ENCODE peak calls at places on chromosomes 2 and 18, in five cellular contexts. One of them, this sample, is unnamed.
A peak's percentile ranks its signal among the peaks of the same experiment; 100 is the strongest.

GRCh38 chr2:189698020-189698887 is 23.8 kb downstream of the ANKAR start:
- DNase-seq in DND-41: peak; percentile 39
- DNase-seq in ureter: no peak
- DNase-seq in activated T-helper 1 cell treated with Interleukin-2 at 50 U/mL for 16 hours: no peak
- DNase-seq in aorta: no peak
- DNase-seq in this sample: no peak

GRCh38 chr2:224369028-224369632 is 32.8 kb downstream of the FAM124B start:
- DNase-seq in aorta: no peak
- DNase-seq in DND-41: no peak
- DNase-seq in activated T-helper 1 cell treated with Interleukin-2 at 50 U/mL for 16 hours: no peak
- DNase-seq in ureter: no peak
- DNase-seq in this sample: no peak

GRCh38 chr2:107621186-107621835 is 205.4 kb upstream of the RGPD4 start:
- DNase-seq in aorta: no peak
- DNase-seq in DND-41: no peak
- DNase-seq in ureter: no peak
- DNase-seq in activated T-helper 1 cell treated with Interleukin-2 at 50 U/mL for 16 hours: no peak
- DNase-seq in this sample: no peak

GRCh38 chr18:22159014-22159413 is 10.4 kb upstream of the GATA6 start:
- DNase-seq in aorta: no peak
- DNase-seq in ureter: no peak
- DNase-seq in activated T-helper 1 cell treated with Interleukin-2 at 50 U/mL for 16 hours: no peak
- DNase-seq in DND-41: no peak
- DNase-seq in this sample: no peak

GRCh38 chr2:2646312-2647051 is 315.4 kb upstream of the MYT1L start:
- DNase-seq in activated T-helper 1 cell treated with Interleukin-2 at 50 U/mL for 16 hours: no peak
- DNase-seq in ureter: no peak
- DNase-seq in DND-41: peak; percentile 40
- DNase-seq in aorta: no peak
- DNase-seq in this sample: no peak

GRCh38 chr18:22841840-22842239 is 91.3 kb upstream of the RBBP8 start:
- DNase-seq in DND-41: no peak
- DNase-seq in activated T-helper 1 cell treated with Interleukin-2 at 50 U/mL for 16 hours: no peak
- DNase-seq in ureter: no peak
- DNase-seq in aorta: no peak
- DNase-seq in this sample: no peak

GRCh38 chr2:220394433-220394832 is 767.0 kb downstream of the SLC4A3 start:
- DNase-seq in aorta: no peak
- DNase-seq in activated T-helper 1 cell treated with Interleukin-2 at 50 U/mL for 16 hours: no peak
- DNase-seq in ureter: no peak
- DNase-seq in DND-41: no peak
- DNase-seq in this sample: no peak

GRCh38 chr18:25327631-25328030 is 24.3 kb downstream of the ZNF521 start:
- DNase-seq in ureter: no peak
- DNase-seq in DND-41: no peak
- DNase-seq in activated T-helper 1 cell treated with Interleukin-2 at 50 U/mL for 16 hours: no peak
- DNase-seq in aorta: no peak
- DNase-seq in this sample: no peak

GRCh38 chr2:6236317-6236716 is 544.1 kb downstream of the SOX11 start:
- DNase-seq in aorta: no peak
- DNase-seq in DND-41: no peak
- DNase-seq in ureter: no peak
- DNase-seq in activated T-helper 1 cell treated with Interleukin-2 at 50 U/mL for 16 hours: no peak
- DNase-seq in this sample: no peak

GRCh38 chr2:98866033-98866432 is 70.0 kb downstream of the CRACDL start:
- DNase-seq in ureter: no peak
- DNase-seq in activated T-helper 1 cell treated with Interleukin-2 at 50 U/mL for 16 hours: no peak
- DNase-seq in DND-41: no peak
- DNase-seq in aorta: no peak
- DNase-seq in this sample: no peak

GRCh38 chr2:235390108-235390815 is 103.6 kb upstream of the AGAP1 start:
- DNase-seq in ureter: no peak
- DNase-seq in aorta: no peak
- DNase-seq in activated T-helper 1 cell treated with Interleukin-2 at 50 U/mL for 16 hours: no peak
- DNase-seq in DND-41: peak; percentile 83
- DNase-seq in this sample: no peak

GRCh38 chr2:180246281-180246680 is 239.2 kb upstream of the CWC22 start:
- DNase-seq in DND-41: no peak
- DNase-seq in ureter: no peak
- DNase-seq in activated T-helper 1 cell treated with Interleukin-2 at 50 U/mL for 16 hours: no peak
- DNase-seq in aorta: no peak
- DNase-seq in this sample: no peak

GRCh38 chr2:84477886-84478285 is 18.8 kb upstream of the SUCLG1 start:
- DNase-seq in DND-41: no peak
- DNase-seq in activated T-helper 1 cell treated with Interleukin-2 at 50 U/mL for 16 hours: no peak
- DNase-seq in aorta: no peak
- DNase-seq in ureter: no peak
- DNase-seq in this sample: no peak

GRCh38 chr2:156038021-156038420 is 294.5 kb downstream of the NR4A2 start:
- DNase-seq in DND-41: no peak
- DNase-seq in activated T-helper 1 cell treated with Interleukin-2 at 50 U/mL for 16 hours: no peak
- DNase-seq in aorta: peak; percentile 57
- DNase-seq in ureter: no peak
- DNase-seq in this sample: no peak

GRCh38 chr2:238135601-238136150 is 2.8 kb upstream of the KLHL30 start:
- DNase-seq in ureter: no peak
- DNase-seq in aorta: peak; percentile 62
- DNase-seq in activated T-helper 1 cell treated with Interleukin-2 at 50 U/mL for 16 hours: no peak
- DNase-seq in DND-41: no peak
- DNase-seq in this sample: no peak

GRCh38 chr2:44444881-44445280 is 83.1 kb downstream of the CAMKMT start:
- DNase-seq in DND-41: no peak
- DNase-seq in activated T-helper 1 cell treated with Interleukin-2 at 50 U/mL for 16 hours: no peak
- DNase-seq in ureter: no peak
- DNase-seq in aorta: no peak
- DNase-seq in this sample: no peak

GRCh38 chr2:170161516-170162260 is 16.3 kb upstream of the MYO3B start:
- DNase-seq in activated T-helper 1 cell treated with Interleukin-2 at 50 U/mL for 16 hours: no peak
- DNase-seq in DND-41: no peak
- DNase-seq in ureter: no peak
- DNase-seq in aorta: no peak
- DNase-seq in this sample: no peak

GRCh38 chr2:128619471-128620325 is 301.0 kb upstream of the HS6ST1 start:
- DNase-seq in ureter: no peak
- DNase-seq in aorta: peak; percentile 62
- DNase-seq in DND-41: no peak
- DNase-seq in activated T-helper 1 cell treated with Interleukin-2 at 50 U/mL for 16 hours: no peak
- DNase-seq in this sample: peak; percentile 45

GRCh38 chr18:12308386-12309100 is 502 bp downstream of the TUBB6 start:
- DNase-seq in ureter: peak; percentile 87
- DNase-seq in DND-41: no peak
- DNase-seq in aorta: peak; percentile 96
- DNase-seq in activated T-helper 1 cell treated with Interleukin-2 at 50 U/mL for 16 hours: no peak
- DNase-seq in this sample: peak; percentile 86

GRCh38 chr18:79513381-79514081 is 117.8 kb downstream of the NFATC1 start:
- DNase-seq in DND-41: no peak
- DNase-seq in activated T-helper 1 cell treated with Interleukin-2 at 50 U/mL for 16 hours: no peak
- DNase-seq in aorta: peak; percentile 72
- DNase-seq in ureter: peak; percentile 32
- DNase-seq in this sample: peak; percentile 28

GRCh38 chr2:74984947-74985637 is 26.6 kb downstream of the POLE4 start:
- DNase-seq in activated T-helper 1 cell treated with Interleukin-2 at 50 U/mL for 16 hours: no peak
- DNase-seq in ureter: no peak
- DNase-seq in aorta: no peak
- DNase-seq in DND-41: no peak
- DNase-seq in this sample: no peak

GRCh38 chr2:35410431-35411061 is 945.0 kb upstream of the CRIM1 start:
- DNase-seq in ureter: peak; percentile 50
- DNase-seq in DND-41: peak; percentile 30
- DNase-seq in activated T-helper 1 cell treated with Interleukin-2 at 50 U/mL for 16 hours: no peak
- DNase-seq in aorta: peak; percentile 85
- DNase-seq in this sample: no peak

GRCh38 chr2:229725716-229726346 is 11.5 kb upstream of the DNER start:
- DNase-seq in aorta: no peak
- DNase-seq in activated T-helper 1 cell treated with Interleukin-2 at 50 U/mL for 16 hours: no peak
- DNase-seq in ureter: no peak
- DNase-seq in DND-41: no peak
- DNase-seq in this sample: no peak